ENCODE peak calls at places on chromosomes 4 and X, in seven cellular contexts. G, Q, Z, U, H, Y and F are unnamed samples.

GRCh38 chr4:88592600-88593448 is 544 bp downstream of the HERC3 start:
- DNase-seq in G (peak; percentile 74), Q (peak; percentile 80), Z (peak; percentile 79), U (peak; percentile 88), H (peak; percentile 89), Y (peak; percentile 78), F (no peak)

GRCh38 chrX:65596270-65596669 is 61.7 kb upstream of the LAS1L start:
- DNase-seq in G (no peak), Q (peak; percentile 75), Z (no peak), U (no peak), H (no peak), Y (peak; percentile 28), F (no peak)

GRCh38 chrX:9285342-9285771 is 179.5 kb upstream of the TBL1X start:
- DNase-seq in G (no peak), Q (no peak), Z (no peak), U (no peak), H (no peak), Y (no peak), F (no peak)

GRCh38 chr4:120658772-120659171 is 263.8 kb downstream of the PRDM5 start:
- DNase-seq in G (no peak), Q (peak; percentile 34), Z (no peak), U (no peak), H (no peak), Y (no peak), F (no peak)

GRCh38 chrX:497201-497710 is 110.5 kb upstream of the PPP2R3B start:
- DNase-seq in G (no peak), Q (no peak), Z (no peak), U (no peak), H (no peak), Y (no peak), F (no peak)

GRCh38 chr4:2322801-2323200 is 60.9 kb upstream of the MXD4 start:
- DNase-seq in G (no peak), Q (no peak), Z (no peak), U (no peak), H (no peak), Y (no peak), F (peak; percentile 26)

GRCh38 chr4:77084019-77084604 is 8.3 kb upstream of the CCNI start:
- DNase-seq in G (no peak), Q (no peak), Z (no peak), U (no peak), H (no peak), Y (no peak), F (no peak)

GRCh38 chr4:28772066-28772465 is 1911.4 kb downstream of the STIM2 start:
- DNase-seq in G (no peak), Q (peak; percentile 12), Z (no peak), U (no peak), H (no peak), Y (no peak), F (peak; percentile 34)

GRCh38 chr4:75895744-75896314 is 6.4 kb downstream of the PPEF2 start:
- DNase-seq in G (no peak), Q (peak; percentile 22), Z (no peak), U (no peak), H (no peak), Y (no peak), F (no peak)

GRCh38 chr4:1783011-1783410 is 10.1 kb upstream of the FGFR3 start:
- DNase-seq in G (no peak), Q (no peak), Z (no peak), U (no peak), H (no peak), Y (no peak), F (no peak)

GRCh38 chrX:119228506-119229290 is 7.4 kb upstream of the PGRMC1 start:
- DNase-seq in G (peak; percentile 14), Q (peak; percentile 52), Z (no peak), U (no peak), H (no peak), Y (no peak), F (peak; percentile 56)

GRCh38 chr4:147732516-147733193 is 767 bp downstream of the ARHGAP10 start:
- DNase-seq in G (peak; percentile 41), Q (peak; percentile 63), Z (peak; percentile 59), U (peak; percentile 58), H (no peak), Y (no peak), F (no peak)

GRCh38 chr4:147735413-147736301 is 3.8 kb downstream of the ARHGAP10 start:
- DNase-seq in G (no peak), Q (peak; percentile 49), Z (no peak), U (no peak), H (no peak), Y (no peak), F (no peak)

GRCh38 chr4:147736458-147736857 is 4.6 kb downstream of the ARHGAP10 start:
- DNase-seq in G (no peak), Q (peak; percentile 84), Z (no peak), U (no peak), H (no peak), Y (no peak), F (no peak)

GRCh38 chr4:147733614-147734344 is 1.9 kb downstream of the ARHGAP10 start:
- DNase-seq in G (no peak), Q (peak; percentile 59), Z (no peak), U (peak; percentile 60), H (no peak), Y (peak; percentile 36), F (no peak)

GRCh38 chr4:147734496-147734895 is 2.6 kb downstream of the ARHGAP10 start:
- DNase-seq in G (no peak), Q (no peak), Z (no peak), U (no peak), H (no peak), Y (no peak), F (no peak)
- H3K4me3 ChIP-seq in G (peak overlapping the region; percentile 85), Q (peak overlapping the region; percentile 99), Z (no peak overlapping the region), U (peak overlapping the region; percentile 91), H (no peak overlapping the region), Y (peak overlapping the region; percentile 91), F (peak overlapping the region; percentile 73)

DNA sequence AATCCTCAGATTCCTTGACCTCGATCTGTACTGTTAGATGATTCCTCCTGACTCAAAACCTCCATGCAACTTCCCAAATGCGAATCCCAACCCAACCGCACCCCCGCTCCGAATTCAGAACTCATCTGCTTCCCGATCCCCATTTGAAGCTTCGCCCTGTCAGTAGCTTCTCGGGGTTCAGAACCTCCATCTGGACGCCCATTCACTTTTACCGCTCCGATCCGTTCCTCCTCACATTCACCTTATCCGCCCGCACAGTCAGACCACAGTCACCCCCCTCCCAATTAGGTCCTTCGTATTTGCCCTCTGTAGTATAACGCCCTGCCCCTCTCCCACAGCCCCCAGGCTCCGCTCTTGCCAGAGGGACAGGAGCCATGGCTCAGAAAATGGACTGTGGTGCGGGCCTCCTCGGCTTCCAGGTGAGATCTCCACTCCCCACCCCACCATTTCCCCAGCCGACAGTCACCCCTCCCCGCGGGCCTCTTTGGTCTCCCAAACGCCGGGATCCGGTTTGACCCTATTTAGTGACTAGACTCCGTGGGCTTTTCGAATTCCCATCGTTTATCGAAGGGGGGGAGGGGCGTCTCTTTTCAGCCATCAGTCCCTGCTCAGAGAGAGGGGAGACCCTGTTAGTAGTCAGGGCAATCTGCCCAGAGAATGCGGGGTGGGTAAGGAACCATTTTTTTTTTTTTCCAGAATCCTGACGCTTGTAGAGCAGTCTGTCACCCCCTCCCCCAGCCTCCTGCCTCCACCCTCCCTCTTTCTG is 691 bp downstream of the MAGED1 start:
- DNase-seq in G (peak; percentile 8), Q (peak; percentile 28), Z (peak; percentile 48), U (peak; percentile 37), H (no peak), Y (peak; percentile 22), F (no peak)
- H3K27ac ChIP-seq in G (no peak overlapping the region), Q (peak overlapping the region; percentile 83), Z (peak overlapping the region; percentile 88), U (peak overlapping the region; percentile 79), H (peak overlapping the region; percentile 58), Y (peak overlapping the region; percentile 86), F (peak overlapping the region; percentile 90)

GRCh38 chrX:67338262-67338661 is 205.6 kb upstream of the AR start:
- DNase-seq in G (no peak), Q (no peak), Z (no peak), U (no peak), H (no peak), Y (no peak), F (no peak)

GRCh38 chrX:67328496-67328895 is 215.3 kb upstream of the AR start:
- DNase-seq in G (no peak), Q (no peak), Z (no peak), U (no peak), H (no peak), Y (no peak), F (no peak)

GRCh38 chrX:67334323-67334722 is 209.5 kb upstream of the AR start:
- DNase-seq in G (no peak), Q (no peak), Z (no peak), U (no peak), H (no peak), Y (no peak), F (no peak)
- H3K9me3 ChIP-seq in G (no peaks in the 10 kb centered on the region), Q (peaks cover 6% of the 10 kb centered on the region), Z (no peaks in the 10 kb centered on the region), U (no peaks in the 10 kb centered on the region), H (no peaks in the 10 kb centered on the region), Y (no peaks in the 10 kb centered on the region), F (no peaks in the 10 kb centered on the region)

GRCh38 chrX:108090474-108091265 is 672 bp downstream of the PSMD10 start:
- DNase-seq in G (no peak), Q (peak; percentile 80), Z (no peak), U (no peak), H (no peak), Y (no peak), F (no peak)
- H3K4me3 ChIP-seq in G (peak overlapping the region; percentile 84), Q (peak overlapping the region; percentile 85), Z (peak overlapping the region; percentile 55), U (peak overlapping the region; percentile 92), H (peak overlapping the region; percentile 44), Y (peak overlapping the region; percentile 71), F (peak overlapping the region; percentile 72)

GRCh38 chrX:104166735-104167436 is 633 bp downstream of the FAM199X start:
- DNase-seq in G (no peak), Q (peak; percentile 5), Z (no peak), U (no peak), H (peak; percentile 62), Y (peak; percentile 23), F (no peak)

GRCh38 chrX:104168127-104168526 is 1.9 kb downstream of the FAM199X start:
- DNase-seq in G (no peak), Q (no peak), Z (no peak), U (no peak), H (no peak), Y (no peak), F (no peak)

GRCh38 chrX:104165894-104166734 is at the start of gene FAM199X:
- DNase-seq in G (peak; percentile 89), Q (peak; percentile 86), Z (peak; percentile 88), U (peak; percentile 92), H (peak; percentile 92), Y (peak; percentile 75), F (peak; percentile 45)
- H3K27ac ChIP-seq in G (peak within 1 kb of the TSS; percentile 33), Q (peak within 1 kb of the TSS; percentile 74), Z (peak within 1 kb of the TSS; percentile 75), U (peak within 1 kb of the TSS; percentile 81), H (peak within 1 kb of the TSS; percentile 34), Y (peak within 1 kb of the TSS; percentile 88), F (peak within 1 kb of the TSS; percentile 31)

GRCh38 chr4:165415910-165416309 is 37.1 kb downstream of the CPE start:
- DNase-seq in G (no peak), Q (no peak), Z (no peak), U (no peak), H (no peak), Y (no peak), F (no peak)
- H3K9me3 ChIP-seq in G (no peaks in the 10 kb centered on the region), Q (no peaks in the 10 kb centered on the region), Z (no peaks in the 10 kb centered on the region), U (no peaks in the 10 kb centered on the region), H (no peaks in the 10 kb centered on the region), Y (no peaks in the 10 kb centered on the region), F (no peaks in the 10 kb centered on the region)

DNA sequence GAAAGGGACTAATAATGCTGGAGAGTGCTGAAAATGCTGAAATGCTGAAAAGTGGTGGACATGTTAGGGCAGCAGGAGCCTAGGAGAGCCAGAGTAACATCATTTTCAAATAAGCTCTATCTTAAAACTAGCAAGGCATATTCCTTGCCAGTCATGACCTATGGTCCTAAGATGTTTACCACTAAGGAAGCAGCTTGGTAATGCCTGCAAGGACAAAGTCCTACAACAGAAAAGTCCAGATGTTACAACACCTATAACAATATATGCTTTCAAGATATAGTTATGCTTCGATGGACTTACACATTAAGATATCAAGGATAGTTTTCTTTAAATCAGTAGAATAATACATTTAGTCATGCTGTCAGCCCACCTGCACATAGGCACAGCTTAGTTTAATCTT is 4.4 kb upstream of the ADH4 start:
- DNase-seq in G (no peak), Q (no peak), Z (no peak), U (no peak), H (no peak), Y (no peak), F (no peak)
- H3K4me3 ChIP-seq in G (no peak overlapping the region), Q (no peak overlapping the region), Z (no peak overlapping the region), U (no peak overlapping the region), H (no peak overlapping the region), Y (no peak overlapping the region), F (no peak overlapping the region)